ENCODE peak calls at places on chromosomes 4 and X, in nine cellular contexts. O is activated naive CD4-positive, alpha-beta T cell; I is EL; Q is heart left ventricle; X is posterior cingulate gyrus; C is AG10803; V is NCI-H146; T is CD4-positive, alpha-beta T cell; Y is foreskin keratinocyte. S is an unnamed sample.

GRCh38 chr4:1351854-1352633 is 5.0 kb downstream of the UVSSA start:
- DNase-seq in O (peak), T (peak), V (peak), Y (peak), X (peak), I (peak), C (peak), Q (peak), S (peak)

GRCh38 chrX:18983711-18984380 is at the start of gene PHKA2:
- DNase-seq in Q (peak), T (no peak), Y (peak), X (peak), O (peak), I (peak), C (peak), V (peak), S (no peak)

GRCh38 chrX:153774576-153775292 is 6.1 kb upstream of the SRPK3 start:
- DNase-seq in X (no peak), I (no peak), Y (no peak), T (no peak), C (no peak), V (no peak), O (no peak), Q (peak), S (peak)

GRCh38 chr4:186727149-186727976 is 3.7 kb upstream of the FAT1 start:
- DNase-seq in Y (peak), I (peak), C (peak), X (no peak), V (no peak), T (no peak), O (no peak), Q (no peak), S (no peak)

GRCh38 chr4:25755911-25756310 is 100.3 kb downstream of the SLC34A2 start:
- DNase-seq in O (no peak), Y (no peak), V (no peak), X (no peak), I (no peak), T (no peak), Q (no peak), C (no peak), S (no peak)

GRCh38 chr4:87975466-87975865 is at the start of gene SPP1:
- DNase-seq in Q (no peak), X (peak), Y (no peak), T (no peak), V (no peak), O (no peak), I (peak), C (no peak), S (no peak)

GRCh38 chrX:116379854-116380253 is 56.6 kb upstream of the SLC6A14 start:
- DNase-seq in T (no peak), I (peak), C (peak), V (no peak), X (no peak), Q (peak), O (no peak), Y (peak), S (no peak)

GRCh38 chr4:87498446-87498900 is 30.7 kb downstream of the SPARCL1 start:
- DNase-seq in I (peak), X (no peak), Q (no peak), O (no peak), Y (no peak), C (peak), V (no peak), T (no peak), S (no peak)

GRCh38 chr4:155336242-155336641 is 40.5 kb downstream of the MAP9 start:
- DNase-seq in X (no peak), I (no peak), Y (no peak), O (no peak), Q (no peak), T (no peak), C (no peak), V (no peak), S (no peak)

GRCh38 chr4:158371158-158371557 is 150.5 kb upstream of the RXFP1 start:
- DNase-seq in Q (no peak), C (peak), X (no peak), Y (peak), O (no peak), T (no peak), I (peak), V (no peak), S (no peak)

GRCh38 chrX:455673-456072 is 69.0 kb upstream of the PPP2R3B start:
- DNase-seq in O (no peak), I (no peak), Y (no peak), T (no peak), Q (no peak), X (no peak), C (no peak), V (no peak), S (no peak)

GRCh38 chr4:159297088-159297487 is 194.2 kb downstream of the RAPGEF2 start:
- DNase-seq in V (no peak), O (no peak), X (no peak), C (no peak), I (no peak), T (no peak), Q (no peak), Y (peak), S (no peak)

GRCh38 chr4:70722199-70722791 is 531 bp downstream of the RUFY3 start:
- DNase-seq in O (peak), X (peak), C (peak), V (peak), Y (no peak), I (peak), Q (no peak), T (peak), S (no peak)

GRCh38 chrX:49840679-49841078 is 11.6 kb downstream of the PAGE4 start:
- DNase-seq in T (peak), O (no peak), Y (peak), C (peak), V (peak), I (peak), Q (peak), X (peak), S (peak)

GRCh38 chr4:5865896-5866599 is 26.8 kb downstream of the CRMP1 start:
- DNase-seq in X (no peak), V (no peak), Q (no peak), Y (no peak), I (no peak), C (no peak), O (no peak), T (no peak), S (no peak)

GRCh38 chr4:48343035-48343434 is 1.7 kb downstream of the SLAIN2 start:
- DNase-seq in V (no peak), O (no peak), C (no peak), T (no peak), X (no peak), Q (no peak), Y (no peak), I (no peak), S (no peak)

GRCh38 chr4:156473175-156473574 is 498.4 kb downstream of the PDGFC start:
- DNase-seq in V (no peak), C (peak), I (no peak), Q (no peak), Y (no peak), X (no peak), T (no peak), O (no peak), S (no peak)

GRCh38 chrX:48794993-48795501 is 6.8 kb upstream of the HDAC6 start:
- DNase-seq in C (peak), I (peak), O (no peak), V (no peak), X (no peak), Y (peak), T (no peak), Q (no peak), S (no peak)

GRCh38 chrX:1442016-1442665 is 10.6 kb downstream of the ASMTL start:
- DNase-seq in C (no peak), O (no peak), X (no peak), Q (no peak), Y (no peak), T (no peak), V (no peak), I (no peak), S (no peak)

GRCh38 chr4:89071311-89071710 is 14.3 kb upstream of the FAM13A start:
- DNase-seq in X (no peak), I (no peak), Q (no peak), T (no peak), O (no peak), C (no peak), Y (peak), V (no peak), S (no peak)

GRCh38 chr4:170202721-170203120 is 113.0 kb upstream of the AADAT start:
- DNase-seq in T (no peak), I (no peak), Y (no peak), V (no peak), O (no peak), C (no peak), X (no peak), Q (no peak), S (peak)

GRCh38 chr4:22487333-22487732 is 28.5 kb downstream of the ADGRA3 start:
- DNase-seq in Y (no peak), V (no peak), T (no peak), O (no peak), X (no peak), I (no peak), Q (no peak), C (no peak), S (no peak)

GRCh38 chr4:184590196-184590595 is 59.1 kb downstream of the CASP3 start:
- DNase-seq in Q (no peak), C (peak), V (no peak), Y (no peak), T (no peak), O (no peak), I (no peak), X (no peak), S (no peak)

GRCh38 chrX:16250296-16250695 is 83.0 kb downstream of the MAGEB17 start:
- DNase-seq in O (no peak), I (peak), Y (no peak), V (no peak), T (no peak), C (peak), X (no peak), Q (no peak), S (no peak)

GRCh38 chr4:53654300-53654758 is 63.0 kb upstream of the LNX1 start:
- DNase-seq in I (no peak), C (peak), V (peak), T (no peak), Y (peak), O (no peak), Q (no peak), X (no peak), S (no peak)

GRCh38 chrX:10189317-10190268 is 32.8 kb downstream of the CLCN4 start:
- DNase-seq in V (peak), C (peak), O (peak), Y (peak), X (peak), Q (peak), T (peak), I (peak), S (peak)

GRCh38 chrX:55451626-55451989 is 319 bp upstream of the MAGEH1 start:
- DNase-seq in Y (peak), V (no peak), Q (no peak), I (no peak), X (no peak), O (no peak), T (no peak), C (no peak), S (no peak)